ENCODE peak calls at places on chromosomes 5 and 9, in nine cellular contexts. B is activated CD8-positive, alpha-beta memory T cell treated with anti-CD3 and anti-CD28 coated beads, Interleukin-2, amount 10 ng/mL, durations not matched to agents 7 days and 5 days; V is foreskin melanocyte; T is IMR-90; E is T-helper 1 cell; Q is RWPE1; W is ACHN; C is stimulated activated CD4-positive, alpha-beta T cell treated with anti-CD3 and anti-CD28 coated beads, Interleukin-4, amount 100 ng/mL, for 4 hours; O is SJCRH30. H is an unnamed sample.
A peak's percentile ranks its signal among the peaks of the same experiment; 100 is the strongest.

GRCh38 chr5:112594060-112594850 is 143.4 kb upstream of the APC start:
- DNase-seq in B (no peak), V (no peak), T (no peak), E (no peak), Q (no peak), W (no peak), C (no peak), O (no peak), H (peak; percentile 53)

GRCh38 chr9:99326112-99326916 is 104.2 kb downstream of the SEC61B start:
- DNase-seq in B (no peak), V (no peak), T (peak; percentile 28), E (no peak), Q (no peak), W (no peak), C (no peak), O (no peak), H (no peak)

GRCh38 chr5:458547-459353 is 15.8 kb downstream of the EXOC3 start:
- DNase-seq in B (no peak), V (no peak), T (peak; percentile 65), E (no peak), Q (peak; percentile 94), W (no peak), C (peak; percentile 61), O (no peak), H (peak; percentile 66)

GRCh38 chr9:98356953-98357352 is 101.5 kb upstream of the TBC1D2 start:
- DNase-seq in B (no peak), V (no peak), T (peak; percentile 90), E (no peak), Q (no peak), W (no peak), C (no peak), O (no peak), H (no peak)

GRCh38 chr5:126265917-126266316 is 157.3 kb upstream of the GRAMD2B start:
- DNase-seq in B (no peak), V (no peak), T (no peak), E (no peak), Q (no peak), W (no peak), C (no peak), O (no peak), H (no peak)

GRCh38 chr5:102106599-102106998 is 189.5 kb downstream of the SLCO4C1 start:
- DNase-seq in B (no peak), V (no peak), T (no peak), E (no peak), Q (no peak), W (no peak), C (no peak), O (no peak), H (peak; percentile 3)

GRCh38 chr9:3161912-3162311 is 318.0 kb upstream of the PUM3 start:
- DNase-seq in B (no peak), V (no peak), T (no peak), E (no peak), Q (no peak), W (no peak), C (no peak), O (no peak), H (peak; percentile 3)

GRCh38 chr9:104970588-104970987 is 42.6 kb upstream of the ABCA1 start:
- DNase-seq in B (no peak), V (no peak), T (peak; percentile 34), E (no peak), Q (no peak), W (no peak), C (no peak), O (no peak), H (no peak)

GRCh38 chr9:12775963-12776774 is 1.3 kb downstream of the LURAP1L start:
- DNase-seq in B (no peak), V (peak; percentile 81), T (peak; percentile 89), E (no peak), Q (peak; percentile 55), W (peak; percentile 81), C (no peak), O (peak; percentile 96), H (peak; percentile 85)

GRCh38 chr9:131839281-131840084 is 99.6 kb upstream of the RAPGEF1 start:
- DNase-seq in B (peak; percentile 84), V (peak; percentile 32), T (peak; percentile 65), E (no peak), Q (peak; percentile 80), W (no peak), C (peak; percentile 8), O (peak; percentile 95), H (peak; percentile 20)

GRCh38 chr5:141488591-141489478 is at the start of gene PCDHGC5:
- DNase-seq in B (no peak), V (no peak), T (peak; percentile 87), E (no peak), Q (peak; percentile 75), W (peak; percentile 17), C (no peak), O (no peak), H (no peak)

GRCh38 chr5:31853398-31854135 is 214.6 kb downstream of the PDZD2 start:
- DNase-seq in B (no peak), V (no peak), T (no peak), E (no peak), Q (peak; percentile 21), W (no peak), C (no peak), O (no peak), H (no peak)

GRCh38 chr5:39072915-39073758 is 1.1 kb downstream of the RICTOR start:
- DNase-seq in B (peak; percentile 92), V (peak; percentile 29), T (peak; percentile 45), E (peak; percentile 47), Q (peak; percentile 60), W (peak; percentile 27), C (peak; percentile 29), O (no peak), H (peak; percentile 80)